ENCODE peak calls at places on chromosomes 5 and 9, in seven cellular contexts. X, V, K, P, L, G and H are unnamed samples.

GRCh38 chr5:38757451-38758245 is 88.2 kb upstream of the OSMR start:
- DNase-seq in X (no peak), P (no peak), G (no peak), L (no peak), K (no peak), V (no peak), H (peak)

GRCh38 chr5:128537306-128537998 is 593 bp downstream of the FBN2 start:
- DNase-seq in P (peak), L (peak), K (no peak), G (no peak), V (no peak), X (peak), H (peak)

GRCh38 chr9:76688471-76689238 is 75.6 kb upstream of the PCA3 start:
- DNase-seq in K (peak), V (no peak), L (no peak), P (no peak), X (no peak), G (no peak), H (no peak)

GRCh38 chr5:33997331-33997983 is 10.4 kb downstream of the AMACR start:
- DNase-seq in L (no peak), K (peak), P (peak), X (peak), V (no peak), G (no peak), H (peak)

GRCh38 chr9:79263666-79264460 is 307.9 kb upstream of the TLE4 start:
- DNase-seq in G (no peak), P (peak), K (no peak), L (no peak), X (no peak), V (no peak), H (peak)

GRCh38 chr5:162288647-162289296 is 221.2 kb downstream of the GABRG2 start:
- DNase-seq in L (no peak), G (no peak), P (no peak), X (no peak), K (no peak), V (peak), H (no peak)

GRCh38 chr5:143063175-143063970 is 293.2 kb downstream of the ARHGAP26 start:
- DNase-seq in G (no peak), K (no peak), X (no peak), V (no peak), P (no peak), L (no peak), H (peak)

GRCh38 chr9:130682490-130683121 is 11.0 kb upstream of the EXOSC2 start:
- DNase-seq in P (peak), V (no peak), G (peak), X (peak), K (peak), L (peak), H (peak)

GRCh38 chr5:40518511-40518917 is 161.2 kb upstream of the PTGER4 start:
- DNase-seq in G (no peak), K (no peak), P (no peak), L (no peak), X (peak), V (no peak), H (peak)

GRCh38 chr5:90558344-90559192 is at the start of gene ADGRV1:
- DNase-seq in L (peak), P (peak), K (peak), G (peak), X (peak), V (no peak), H (peak)

GRCh38 chr5:135544666-135545045 is 8.9 kb upstream of the NEUROG1 start:
- DNase-seq in X (no peak), L (no peak), K (no peak), G (no peak), V (no peak), P (no peak), H (no peak)

GRCh38 chr5:113331201-113331551 is 103.6 kb downstream of the TSSK1B start:
- DNase-seq in K (no peak), L (no peak), X (no peak), P (no peak), V (no peak), G (no peak), H (peak)

GRCh38 chr9:6078382-6079105 is 63.1 kb upstream of the RANBP6 start:
- DNase-seq in V (no peak), K (no peak), G (no peak), L (no peak), X (no peak), P (no peak), H (no peak)

GRCh38 chr5:168163966-168164365 is 127.5 kb upstream of the WWC1 start:
- DNase-seq in V (no peak), K (no peak), G (no peak), L (no peak), X (no peak), P (no peak), H (no peak)

GRCh38 chr5:41094871-41095270 is 23.7 kb upstream of the MROH2B start:
- DNase-seq in L (no peak), G (no peak), K (peak), X (peak), P (no peak), V (no peak), H (no peak)

GRCh38 chr5:91332267-91333044 is 50.7 kb downstream of the ARRDC3 start:
- DNase-seq in V (no peak), G (peak), K (peak), P (no peak), L (no peak), X (peak), H (peak)

GRCh38 chr9:136619742-136620440 is 42.8 kb upstream of the EGFL7 start:
- DNase-seq in K (peak), X (no peak), G (no peak), P (no peak), L (peak), V (no peak), H (peak)

GRCh38 chr5:178667109-178667508 is 40.3 kb upstream of the CLK4 start:
- DNase-seq in L (no peak), K (no peak), V (no peak), G (no peak), P (no peak), X (no peak), H (no peak)

GRCh38 chr9:83062011-83062652 is 810 bp downstream of the RASEF start:
- DNase-seq in K (no peak), V (no peak), P (peak), X (peak), G (no peak), L (peak), H (peak)
- H3K27ac ChIP-seq in K (no peak), V (no peak), P (no peak), X (peak), G (no peak), L (no peak), H (no peak)

DNA sequence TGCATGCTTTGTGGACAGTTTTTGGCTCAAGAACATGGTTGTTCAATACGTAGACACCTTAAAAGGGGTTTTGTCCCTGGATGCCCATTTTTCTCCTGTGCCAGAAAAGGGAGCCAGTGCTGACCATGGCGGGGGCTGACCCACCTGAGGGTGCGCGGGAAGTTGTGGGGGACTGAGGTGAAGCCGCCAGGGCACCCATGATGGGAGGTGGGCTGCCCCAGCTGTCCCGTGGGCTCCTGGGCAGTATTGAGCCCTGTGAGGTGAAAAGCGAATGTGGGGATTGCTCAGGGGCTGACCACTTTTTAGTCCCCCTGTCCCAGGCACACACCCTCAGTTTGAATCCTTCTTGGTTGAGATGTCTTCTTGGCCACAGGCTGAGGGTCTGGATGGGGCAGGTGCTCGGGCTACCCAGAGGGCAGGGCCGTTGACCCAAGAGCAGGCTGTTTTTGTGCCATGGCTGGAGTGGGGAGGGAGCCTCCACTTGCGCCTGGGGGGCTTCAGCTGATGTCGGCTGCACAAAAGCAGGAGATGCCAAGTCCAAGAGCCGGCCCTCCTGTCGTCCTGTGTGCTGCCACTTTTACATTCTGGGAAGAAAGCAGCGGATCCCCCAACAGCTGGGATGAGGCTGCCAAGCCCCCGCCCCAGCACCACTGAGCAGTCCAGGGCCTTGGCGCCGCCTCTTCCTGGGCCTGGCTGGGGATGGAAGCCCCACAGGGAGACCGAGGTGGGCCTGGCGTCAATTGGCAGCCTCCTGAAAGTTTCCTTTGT is 120.1 kb downstream of the WNK2 start:
- DNase-seq in V (no peak), X (no peak), K (no peak), L (no peak), G (peak), P (peak), H (no peak)
- TF ChIP-seq RFX5 in V (no peak), X (no peak), K (no peak), L (no peak), G (no peak), P (no peak), H (no peak)

GRCh38 chr9:99967457-99967856 is 61.0 kb downstream of the STX17 start:
- DNase-seq in X (no peak), V (no peak), K (no peak), G (no peak), L (no peak), P (no peak), H (no peak)
- H3K27ac ChIP-seq in X (no peak), V (no peak), K (no peak), G (no peak), L (no peak), P (no peak), H (no peak)

GRCh38 chr9:1094749-1095148 is 44.6 kb downstream of the DMRT2 start:
- DNase-seq in X (no peak), G (no peak), P (no peak), V (no peak), K (no peak), L (no peak), H (no peak)
- TF ChIP-seq RFX5 in X (no peak), G (no peak), P (no peak), V (no peak), K (no peak), L (no peak), H (no peak)

DNA sequence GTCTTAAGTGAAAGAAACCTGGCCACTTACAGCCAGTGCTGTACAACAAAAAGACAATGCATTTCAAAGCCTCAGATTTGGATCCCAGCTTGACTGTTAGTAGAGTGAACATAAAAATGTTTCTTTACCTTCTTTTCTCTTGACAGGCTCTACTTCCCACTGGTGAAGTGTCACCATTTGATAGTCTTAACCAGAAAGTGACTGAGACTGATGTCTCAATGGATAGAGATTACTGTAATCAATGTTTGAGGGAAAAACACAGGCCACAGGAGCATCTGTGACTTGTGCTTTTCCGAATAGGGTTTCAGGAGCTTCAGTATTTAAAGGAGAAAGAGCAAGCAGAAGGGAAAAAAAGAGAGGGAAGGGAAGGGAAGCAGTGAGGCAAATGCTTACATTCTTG is 41.7 kb upstream of the STK32A start:
- DNase-seq in X (no peak), G (no peak), L (no peak), V (no peak), K (no peak), P (no peak), H (no peak)
- H3K27ac ChIP-seq in X (no peak), G (no peak), L (no peak), V (no peak), K (no peak), P (no peak), H (no peak)

GRCh38 chr5:26329562-26330189 is 708.7 kb downstream of the CDH9 start:
- DNase-seq in L (no peak), K (no peak), X (peak), P (peak), V (no peak), G (no peak), H (no peak)
- TF ChIP-seq RFX5 in L (no peak), K (no peak), X (no peak), P (no peak), V (no peak), G (no peak), H (no peak)